ENCODE peak calls at places on chromosomes 3 and 15, in four cellular contexts. A, I, C and L are unnamed samples.

GRCh38 chr15:29319823-29320222 is 50.2 kb upstream of the NSMCE3 start:
- DNase-seq in I (no peak), C (no peak), A (no peak), L (no peak)

GRCh38 chr15:79007066-79007465 is 62.2 kb upstream of the CTSH start:
- DNase-seq in I (no peak), C (peak; percentile 49), A (peak; percentile 59), L (peak; percentile 72)

GRCh38 chr3:48716508-48716981 is 476 bp downstream of the IP6K2 start:
- DNase-seq in A (no peak), C (no peak), I (no peak), L (no peak)

GRCh38 chr3:194091141-194091540 is 44.8 kb upstream of the HES1 start:
- DNase-seq in C (no peak), I (no peak), A (no peak), L (no peak)

GRCh38 chr3:125037498-125038150 is 18.2 kb downstream of the HEG1 start:
- DNase-seq in A (peak; percentile 32), C (no peak), I (no peak), L (no peak)

GRCh38 chr3:186213946-186214345 is 105.1 kb upstream of the ETV5 start:
- DNase-seq in C (no peak), A (no peak), I (no peak), L (no peak)

GRCh38 chr3:69241769-69242168 is 119.4 kb upstream of the LMOD3 start:
- DNase-seq in I (no peak), A (no peak), C (no peak), L (no peak)

GRCh38 chr15:45732544-45733130 is 97.8 kb downstream of the SQOR start:
- DNase-seq in C (no peak), A (no peak), I (no peak), L (peak; percentile 49)

GRCh38 chr3:145286937-145287336 is 874.0 kb downstream of the PLOD2 start:
- DNase-seq in I (no peak), A (no peak), C (no peak), L (no peak)

GRCh38 chr15:95557226-95558046 is 773.1 kb upstream of the NR2F2 start:
- DNase-seq in C (peak; percentile 64), A (peak; percentile 95), I (peak; percentile 61), L (no peak)

GRCh38 chr3:5456199-5456598 is 268.7 kb downstream of the EDEM1 start:
- DNase-seq in A (no peak), C (no peak), I (no peak), L (no peak)

GRCh38 chr3:171399842-171400241 is 60.4 kb downstream of the TNIK start:
- DNase-seq in C (no peak), A (no peak), I (no peak), L (peak; percentile 42)

GRCh38 chr3:22704571-22705354 is 498.4 kb upstream of the UBE2E2 start:
- DNase-seq in C (no peak), I (no peak), A (no peak), L (no peak)

GRCh38 chr3:106635271-106635670 is 742.0 kb upstream of the CCDC54 start:
- DNase-seq in A (peak; percentile 92), I (peak; percentile 50), C (peak; percentile 9), L (no peak)

GRCh38 chr15:66780172-66780972 is 78.3 kb downstream of the SMAD6 start:
- DNase-seq in A (peak; percentile 75), I (peak; percentile 74), C (no peak), L (no peak)

GRCh38 chr3:148372476-148372875 is 325.2 kb upstream of the AGTR1 start:
- DNase-seq in C (no peak), I (no peak), A (no peak), L (no peak)

GRCh38 chr3:184631339-184631965 is 69.9 kb downstream of the EPHB3 start:
- DNase-seq in A (no peak), I (no peak), C (no peak), L (no peak)

GRCh38 chr15:68795298-68795848 is 25.3 kb downstream of the ANP32A start:
- DNase-seq in A (peak; percentile 71), C (no peak), I (no peak), L (peak; percentile 95)

GRCh38 chr3:122513386-122514122 is 1.2 kb downstream of the KPNA1 start:
- DNase-seq in C (no peak), I (no peak), A (peak; percentile 33), L (no peak)

GRCh38 chr3:38039899-38040261 is 872 bp downstream of the DLEC1 start:
- DNase-seq in C (no peak), A (peak; percentile 38), I (no peak), L (peak; percentile 83)

GRCh38 chr3:104396974-104397669 is 969.6 kb upstream of the ALCAM start:
- DNase-seq in I (no peak), C (no peak), A (peak; percentile 21), L (no peak)

GRCh38 chr3:99920530-99921376 is 103.1 kb downstream of the CMSS1 start:
- DNase-seq in A (peak; percentile 73), C (peak; percentile 15), I (no peak), L (peak; percentile 82)

GRCh38 chr3:145191543-145191942 is 969.4 kb downstream of the PLOD2 start:
- DNase-seq in A (peak; percentile 48), C (no peak), I (no peak), L (no peak)

GRCh38 chr15:43410572-43411214 is 39.8 kb downstream of the TUBGCP4 start:
- DNase-seq in I (no peak), C (peak; percentile 42), A (peak; percentile 75), L (no peak)

GRCh38 chr15:65306551-65306950 is 2.1 kb downstream of the RNU5B-1 start:
- DNase-seq in C (no peak), I (no peak), A (no peak), L (no peak)